ENCODE peak calls at places on chromosomes 3 and 15, in nine cellular contexts. Q is NCI-H2171 treated with DMSO at 0.1 percent for 48 hours; T is RPMI8226; Z is H4; A is left cardiac atrium; H is EL; E is activated T-helper 1 cell treated with anti-CD3 and anti-CD28 coated beads, Interleukin-2, amount 50 U/mL, for 16 hours; F is cerebellar nuclear complex; O is NCI-H2227 treated with DMSO at 0.1 percent for 48 hours. B is an unnamed sample.

GRCh38 chr15:44101944-44102343 is 93.1 kb downstream of the FRMD5 start:
- DNase-seq in Q (no peak), T (no peak), Z (no peak), A (no peak), H (peak), E (no peak), F (no peak), O (no peak), B (no peak)

GRCh38 chr3:44173263-44173662 is 68.4 kb upstream of the TOPAZ1 start:
- DNase-seq in Q (no peak), T (no peak), Z (no peak), A (no peak), H (no peak), E (no peak), F (no peak), O (no peak), B (no peak)

GRCh38 chr3:150210461-150211110 is 197.5 kb upstream of the TSC22D2 start:
- DNase-seq in Q (peak), T (no peak), Z (no peak), A (no peak), H (no peak), E (no peak), F (no peak), O (no peak), B (no peak)

GRCh38 chr15:39684215-39684614 is 98.4 kb downstream of the FSIP1 start:
- DNase-seq in Q (no peak), T (no peak), Z (no peak), A (no peak), H (no peak), E (no peak), F (no peak), O (no peak), B (no peak)

GRCh38 chr3:8607285-8608040 is 37.1 kb downstream of the SSUH2 start:
- DNase-seq in Q (no peak), T (no peak), Z (peak), A (peak), H (peak), E (no peak), F (no peak), O (no peak), B (no peak)

GRCh38 chr3:105495021-105495420 is 128.3 kb downstream of the ALCAM start:
- DNase-seq in Q (no peak), T (no peak), Z (no peak), A (no peak), H (peak), E (no peak), F (no peak), O (no peak), B (no peak)

GRCh38 chr3:113117511-113118302 is 93.7 kb upstream of the BOC start:
- DNase-seq in Q (no peak), T (no peak), Z (no peak), A (no peak), H (peak), E (no peak), F (no peak), O (no peak), B (no peak)

GRCh38 chr3:114466251-114466650 is 172.4 kb downstream of the TIGIT start:
- DNase-seq in Q (no peak), T (no peak), Z (no peak), A (no peak), H (no peak), E (no peak), F (no peak), O (no peak), B (no peak)

GRCh38 chr3:107404727-107405519 is 27.7 kb downstream of the CCDC54 start:
- DNase-seq in Q (no peak), T (no peak), Z (no peak), A (no peak), H (peak), E (no peak), F (no peak), O (no peak), B (no peak)

GRCh38 chr15:45604321-45604720 is 17.1 kb downstream of the BLOC1S6 start:
- DNase-seq in Q (no peak), T (no peak), Z (no peak), A (no peak), H (no peak), E (no peak), F (no peak), O (no peak), B (no peak)

GRCh38 chr15:68348064-68348463 is 70.5 kb downstream of the FEM1B start:
- DNase-seq in Q (peak), T (no peak), Z (no peak), A (no peak), H (no peak), E (no peak), F (no peak), O (no peak), B (no peak)

GRCh38 chr3:66539466-66539989 is 38.7 kb upstream of the LRIG1 start:
- DNase-seq in Q (no peak), T (no peak), Z (no peak), A (no peak), H (no peak), E (no peak), F (no peak), O (no peak), B (no peak)

GRCh38 chr15:57496946-57497944 is 94.5 kb upstream of the MYZAP start:
- DNase-seq in Q (no peak), T (no peak), Z (no peak), A (no peak), H (no peak), E (no peak), F (no peak), O (no peak), B (no peak)

GRCh38 chr15:75654201-75654907 is 6.6 kb downstream of the SNX33 start:
- DNase-seq in Q (no peak), T (no peak), Z (no peak), A (no peak), H (no peak), E (no peak), F (no peak), O (no peak), B (no peak)

GRCh38 chr15:38992541-38993334 is 428.1 kb upstream of the RASGRP1 start:
- DNase-seq in Q (no peak), T (no peak), Z (no peak), A (no peak), H (no peak), E (no peak), F (no peak), O (no peak), B (no peak)

GRCh38 chr3:188950832-188951489 is 220.8 kb upstream of the TPRG1 start:
- DNase-seq in Q (no peak), T (no peak), Z (peak), A (peak), H (peak), E (no peak), F (no peak), O (no peak), B (no peak)

GRCh38 chr15:56383011-56383410 is 17.8 kb downstream of the TEX9 start:
- DNase-seq in Q (no peak), T (no peak), Z (peak), A (no peak), H (no peak), E (no peak), F (no peak), O (no peak), B (no peak)

GRCh38 chr3:194976049-194976451 is 290.4 kb downstream of the FAM43A start:
- DNase-seq in Q (no peak), T (no peak), Z (no peak), A (no peak), H (no peak), E (no peak), F (no peak), O (no peak), B (no peak)

GRCh38 chr3:188573286-188573928 is 419.4 kb downstream of the LPP start:
- DNase-seq in Q (no peak), T (no peak), Z (no peak), A (no peak), H (no peak), E (no peak), F (no peak), O (no peak), B (no peak)

GRCh38 chr3:115436767-115437301 is 186.5 kb upstream of the GAP43 start:
- DNase-seq in Q (peak), T (no peak), Z (peak), A (no peak), H (peak), E (no peak), F (no peak), O (no peak), B (no peak)

GRCh38 chr3:129555616-129556357 is 12.8 kb downstream of the H1-8 start:
- DNase-seq in Q (no peak), T (no peak), Z (no peak), A (no peak), H (no peak), E (no peak), F (no peak), O (no peak), B (no peak)

GRCh38 chr3:21621396-21621695 is 129.7 kb downstream of the ZNF385D start:
- DNase-seq in Q (no peak), T (no peak), Z (peak), A (no peak), H (peak), E (no peak), F (no peak), O (no peak), B (no peak)

GRCh38 chr3:53808496-53808895 is 37.7 kb downstream of the CHDH start:
- DNase-seq in Q (no peak), T (no peak), Z (no peak), A (no peak), H (no peak), E (no peak), F (no peak), O (no peak), B (no peak)

GRCh38 chr3:105448338-105448982 is 81.8 kb downstream of the ALCAM start:
- DNase-seq in Q (peak), T (no peak), Z (no peak), A (no peak), H (no peak), E (no peak), F (no peak), O (no peak), B (no peak)

GRCh38 chr3:14283821-14284438 is 105.3 kb downstream of the LSM3 start:
- DNase-seq in Q (no peak), T (no peak), Z (no peak), A (no peak), H (no peak), E (no peak), F (no peak), O (no peak), B (no peak)

B was measured in esophagus squamous epithelium.